ENCODE peak calls at places on chromosome 10, in four cellular contexts. I is breast epithelium, E is A549, O is ovary. X is an unnamed sample.

GRCh38 chr10:13913890-13914289 is 327.1 kb downstream of the PRPF18 start:
- DNase-seq in I (no peak), E (no peak), O (no peak), X (no peak)

GRCh38 chr10:15571570-15571969 is 148.2 kb downstream of the ITGA8 start:
- DNase-seq in O (peak; percentile 67), I (no peak), E (no peak), X (peak; percentile 47)

GRCh38 chr10:117373848-117374505 is 1.3 kb downstream of the PDZD8 start:
- DNase-seq in O (peak; percentile 47), E (peak; percentile 33), I (no peak), X (no peak)

GRCh38 chr10:76205361-76205760 is 773.9 kb downstream of the LRMDA start:
- DNase-seq in I (no peak), E (no peak), O (no peak), X (no peak)

GRCh38 chr10:114631090-114631677 is 26.9 kb downstream of the ABLIM1 start:
- DNase-seq in O (no peak), E (no peak), I (no peak), X (no peak)

GRCh38 chr10:69051303-69051702 is 36.6 kb upstream of the SRGN start:
- DNase-seq in O (no peak), E (no peak), I (no peak), X (no peak)

GRCh38 chr10:121500591-121501341 is 97.5 kb downstream of the FGFR2 start:
- DNase-seq in E (no peak), I (no peak), O (no peak), X (no peak)

GRCh38 chr10:132546567-132547420 is 9.2 kb downstream of the INPP5A start:
- DNase-seq in O (peak; percentile 39), E (no peak), I (no peak), X (no peak)

GRCh38 chr10:105974803-105975456 is 1189.6 kb downstream of the SORCS1 start:
- DNase-seq in I (no peak), O (no peak), E (no peak), X (peak; percentile 14)

GRCh38 chr10:33334839-33335549 is 527 bp upstream of the NRP1 start:
- DNase-seq in O (peak; percentile 85), E (peak; percentile 78), I (peak; percentile 61), X (peak; percentile 87)

GRCh38 chr10:110508806-110509544 is 11.3 kb downstream of the DUSP5 start:
- DNase-seq in I (no peak), E (no peak), O (no peak), X (peak; percentile 79)

GRCh38 chr10:6473901-6474370 is 106.1 kb downstream of the PRKCQ start:
- DNase-seq in E (no peak), O (no peak), I (no peak), X (no peak)

GRCh38 chr10:114716811-114717404 is 58.8 kb upstream of the ABLIM1 start:
- DNase-seq in E (no peak), I (no peak), O (no peak), X (no peak)

DNA sequence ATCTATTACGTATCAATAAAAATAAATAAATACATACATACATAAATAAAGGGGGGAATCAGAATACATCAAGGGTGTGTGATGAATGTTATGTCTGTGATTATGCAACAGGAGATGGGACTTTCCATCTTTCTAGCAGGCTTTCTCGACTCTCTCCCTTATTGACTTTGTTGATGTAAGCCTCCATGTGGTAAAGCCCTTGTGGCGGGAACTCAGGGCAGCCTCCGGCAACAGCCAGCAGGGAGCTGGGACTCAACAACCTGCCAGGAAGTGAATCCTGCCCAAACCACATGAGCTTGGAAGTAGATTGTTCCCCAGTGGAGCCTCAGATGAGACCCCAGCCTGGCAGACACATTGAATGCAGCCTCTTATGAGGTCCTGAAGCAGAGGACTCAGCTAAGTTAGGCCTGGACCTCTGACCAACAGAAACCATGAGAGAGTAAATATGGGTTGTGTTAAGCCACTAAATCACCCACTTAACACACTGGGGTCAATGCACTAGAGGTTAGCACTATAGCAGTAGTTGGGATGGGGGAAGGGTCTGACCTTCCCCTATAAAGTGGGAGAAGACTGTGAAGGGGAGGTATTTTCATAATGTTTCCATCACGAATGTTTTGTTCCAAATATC is 104.0 kb downstream of the JCAD start:
- DNase-seq in I (no peak), O (no peak), E (no peak), X (no peak)
- TF ChIP-seq CTCF in I (no peak), O (no peak), E (no peak), X (no peak)

GRCh38 chr10:123156091-123156490 is 1.9 kb downstream of the BUB3 start:
- DNase-seq in E (no peak), O (no peak), I (no peak), X (no peak)

GRCh38 chr10:123150986-123151738 is 3.0 kb upstream of the BUB3 start:
- DNase-seq in E (no peak), O (no peak), I (no peak), X (no peak)

GRCh38 chr10:123154092-123154942 is at the start of gene BUB3:
- DNase-seq in I (peak; percentile 97), O (peak; percentile 97), E (peak; percentile 99), X (peak; percentile 99)

GRCh38 chr10:123154943-123155505 is 822 bp downstream of the BUB3 start:
- DNase-seq in I (no peak), E (no peak), O (no peak), X (no peak)

DNA sequence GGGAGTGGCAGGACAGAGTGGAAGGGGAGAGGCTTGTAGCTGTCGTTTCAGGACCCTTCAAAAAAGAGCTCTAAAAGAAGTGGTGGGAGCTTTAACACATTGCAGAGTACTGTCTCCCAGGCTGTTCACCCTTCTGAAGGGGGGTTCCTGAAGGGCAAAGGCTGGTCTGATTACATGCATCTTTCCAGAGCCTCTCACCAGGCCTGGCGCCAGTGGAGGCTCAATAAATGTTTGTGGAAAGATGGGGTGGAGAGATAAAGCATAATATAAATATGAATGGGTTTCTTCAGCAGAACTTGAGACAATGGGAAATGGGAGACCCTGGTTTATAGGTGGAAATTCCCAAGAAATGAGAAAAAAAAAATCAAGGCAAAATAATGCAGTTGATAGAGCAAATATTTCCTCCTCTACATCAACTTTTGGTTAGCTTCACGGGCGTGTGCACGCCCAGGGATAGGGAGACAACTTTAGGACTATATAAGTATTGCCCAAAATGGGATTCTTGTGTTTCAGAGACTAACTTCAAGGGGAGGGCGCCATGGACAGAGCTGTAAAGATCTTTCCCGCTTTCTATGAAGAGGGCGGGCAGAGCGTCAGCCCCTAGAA is 613 bp upstream of the BUB3 start:
- DNase-seq in O (no peak), E (no peak), I (no peak), X (no peak)
- H3K4me1 ChIP-seq in O (peaks cover 6% of the 10 kb centered on the region), E (peaks cover 33% of the 10 kb centered on the region), I (no peaks in the 10 kb centered on the region), X (peaks cover 43% of the 10 kb centered on the region)

GRCh38 chr10:86592413-86592812 is 61.9 kb upstream of the OPN4 start:
- DNase-seq in E (no peak), O (no peak), I (no peak), X (no peak)
- TF ChIP-seq CTCF in E (no peak), O (no peak), I (no peak), X (no peak)

DNA sequence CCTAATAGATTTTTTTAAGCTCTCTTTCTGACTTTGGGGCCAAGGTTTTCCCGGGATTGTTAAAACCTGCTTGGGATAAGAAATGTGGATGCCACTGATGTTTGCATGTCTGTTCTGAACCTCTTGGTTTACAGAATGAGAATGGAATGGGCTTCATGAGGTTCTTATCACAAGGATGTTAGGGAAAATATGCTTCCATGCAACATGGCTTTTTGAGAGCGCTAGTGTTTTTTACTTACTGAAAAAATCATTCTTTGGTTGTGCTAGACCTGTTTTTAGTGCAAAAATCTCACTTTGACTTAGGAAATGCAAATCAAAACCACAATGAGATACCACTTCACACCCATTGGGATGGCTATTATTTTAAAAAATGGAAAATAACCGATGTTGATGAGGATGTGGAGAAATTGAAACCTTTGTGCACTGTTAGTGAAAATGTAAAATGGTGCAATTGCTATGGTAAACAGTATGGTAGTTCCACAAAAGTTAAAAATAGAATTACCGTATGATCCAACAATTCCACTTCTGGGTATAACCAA is 38.8 kb downstream of the TSPAN14 start:
- DNase-seq in O (no peak), E (no peak), I (no peak), X (no peak)
- H3K4me1 ChIP-seq in O (peaks cover 18% of the 10 kb centered on the region), E (peaks cover 99% of the 10 kb centered on the region), I (peaks cover 10% of the 10 kb centered on the region), X (peaks cover 63% of the 10 kb centered on the region)

GRCh38 chr10:93352638-93353383 is 129.3 kb downstream of the MYOF start:
- DNase-seq in O (no peak), E (peak; percentile 38), I (no peak), X (no peak)

GRCh38 chr10:93356516-93356915 is 125.6 kb downstream of the MYOF start:
- DNase-seq in O (no peak), I (no peak), E (no peak), X (no peak)

DNA sequence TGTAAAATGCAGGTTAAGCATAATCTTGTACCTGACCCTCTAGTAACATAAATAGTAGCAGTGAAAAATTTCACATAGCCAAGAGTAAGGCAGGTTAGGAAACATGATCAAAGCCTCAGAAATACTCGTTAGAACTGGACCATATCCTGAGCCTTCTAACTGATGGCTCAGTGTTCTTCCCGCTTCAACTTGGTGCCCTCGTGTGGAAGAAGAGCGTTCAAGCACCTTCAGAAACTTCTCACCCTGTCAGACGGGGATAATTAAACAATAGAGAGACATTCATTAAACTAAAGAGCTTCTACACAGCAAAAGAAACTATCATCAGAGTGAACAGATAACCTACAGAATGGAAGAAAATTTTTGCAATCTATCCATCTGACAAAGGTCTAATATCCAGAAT is 124.5 kb downstream of the MYOF start:
- DNase-seq in O (no peak), E (peak; percentile 35), I (no peak), X (no peak)
- TF ChIP-seq CTCF in O (no peak), E (peak; percentile 47), I (peak; percentile 29), X (peak; percentile 25)

GRCh38 chr10:102782698-102783540 is 39.2 kb downstream of the WBP1L start:
- DNase-seq in E (no peak), O (peak; percentile 80), I (peak; percentile 58), X (peak; percentile 59)
- H3K4me1 ChIP-seq in E (peaks cover 6% of the 10 kb centered on the region), O (peaks cover 36% of the 10 kb centered on the region), I (peaks cover 35% of the 10 kb centered on the region), X (peaks cover 93% of the 10 kb centered on the region)